ENCODE peak calls at places on chromosomes 2 and 18, in four cellular contexts. F is AG10803, U is right lobe of liver, H is tibial nerve. O is an unnamed sample.
A peak's percentile ranks its signal among the peaks of the same experiment; 100 is the strongest.

GRCh38 chr2:236163483-236164200 is 4.5 kb downstream of the GBX2 start:
- DNase-seq in F (no peak), U (no peak), H (no peak), O (no peak)

GRCh38 chr2:33409417-33409955 is 67.0 kb upstream of the RASGRP3 start:
- DNase-seq in F (no peak), H (no peak), U (no peak), O (no peak)

GRCh38 chr2:127661072-127661618 is 14.2 kb downstream of the LIMS2 start:
- DNase-seq in U (no peak), F (no peak), H (no peak), O (peak; percentile 76)

GRCh38 chr2:128402921-128403670 is 84.4 kb upstream of the HS6ST1 start:
- DNase-seq in H (no peak), U (no peak), F (no peak), O (no peak)

GRCh38 chr2:6181525-6182270 is 489.5 kb downstream of the SOX11 start:
- DNase-seq in F (peak; percentile 59), U (no peak), H (no peak), O (peak; percentile 1)

GRCh38 chr2:48423376-48423775 is 106.6 kb upstream of the STON1 start:
- DNase-seq in H (no peak), U (no peak), F (peak; percentile 77), O (peak; percentile 76)

GRCh38 chr2:191835539-191836350 is 11.1 kb downstream of the CAVIN2 start:
- DNase-seq in U (no peak), F (no peak), H (no peak), O (no peak)

GRCh38 chr2:54042908-54043620 is 72.3 kb upstream of the PSME4 start:
- DNase-seq in H (no peak), U (no peak), F (no peak), O (no peak)

GRCh38 chr2:197996583-197996982 is 192.2 kb downstream of the PLCL1 start:
- DNase-seq in H (no peak), F (no peak), U (no peak), O (no peak)
- H3K4me3 ChIP-seq in H (no peak overlapping the region), F (no peak overlapping the region), U (no peak overlapping the region), O (no peak overlapping the region)

DNA sequence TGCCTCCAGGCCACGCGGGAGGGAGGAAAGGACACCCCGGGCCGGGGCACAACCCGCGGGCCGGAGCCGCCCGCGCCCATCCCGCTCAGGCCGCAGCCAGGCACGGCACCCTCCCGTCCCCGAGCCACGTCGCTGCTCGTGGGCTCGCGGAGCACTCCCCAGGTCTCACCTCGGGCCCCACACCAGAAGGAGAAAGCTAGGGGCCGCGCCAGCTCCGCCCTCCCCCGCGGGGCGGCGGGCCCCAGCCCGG is 614 bp downstream of the HDLBP start:
- DNase-seq in U (no peak), H (no peak), F (no peak), O (no peak)
- TF ChIP-seq CTCF in U (no peak), H (no peak), F (no peak), O (no peak)

GRCh38 chr2:85580206-85580605 is 2.8 kb downstream of the VAMP8 start:
- DNase-seq in F (no peak), U (no peak), H (no peak), O (no peak)

GRCh38 chr2:85578243-85579180 is 1.1 kb downstream of the VAMP8 start:
- DNase-seq in U (peak; percentile 71), F (no peak), H (no peak), O (no peak)

GRCh38 chr2:85577063-85577385 is 362 bp upstream of the VAMP8 start:
- DNase-seq in U (no peak), F (no peak), H (no peak), O (no peak)

GRCh38 chr2:85577386-85578242 is at the start of gene VAMP8:
- DNase-seq in U (peak; percentile 77), H (no peak), F (no peak), O (no peak)

DNA sequence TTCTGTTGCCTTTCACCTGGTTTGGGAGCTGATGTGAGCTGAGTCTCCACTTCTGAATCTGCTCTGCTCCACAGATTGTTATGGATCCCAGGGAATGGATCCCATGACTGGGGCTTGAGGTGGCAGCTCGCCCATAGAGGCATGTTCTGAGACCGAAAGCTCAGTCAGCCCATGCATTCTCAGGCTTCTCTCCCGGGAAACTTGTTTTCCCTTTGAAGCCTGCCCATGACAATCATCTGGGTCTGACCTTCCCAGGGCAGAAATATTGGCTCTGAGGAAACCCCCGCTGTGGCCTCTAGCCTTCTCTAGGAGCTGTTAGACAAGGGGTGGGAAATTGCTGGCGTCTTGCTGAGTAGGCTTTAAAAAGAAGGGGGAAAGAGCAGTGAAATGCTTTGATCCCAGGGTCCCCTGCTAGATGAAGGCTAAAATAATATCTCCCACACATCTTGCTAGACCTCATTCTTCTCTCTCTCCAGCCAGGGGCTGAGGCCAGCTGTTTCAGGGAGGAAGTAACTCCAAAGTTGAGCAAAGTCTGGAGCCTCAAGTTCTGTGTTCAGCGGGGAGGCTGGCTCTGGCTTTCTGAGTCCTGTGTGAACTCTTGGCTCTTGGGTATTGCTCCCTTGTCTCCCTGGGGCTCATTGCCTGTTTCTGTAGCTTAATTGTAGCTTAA is 2.0 kb downstream of the VAMP8 start:
- DNase-seq in F (no peak), H (no peak), U (no peak), O (no peak)
- H3K4me3 ChIP-seq in F (no peak overlapping the region), H (no peak overlapping the region), U (peak overlapping the region; percentile 2), O (no peak overlapping the region)

GRCh38 chr18:63119647-63120046 is 199.9 kb downstream of the BCL2 start:
- DNase-seq in F (peak; percentile 34), U (no peak), H (no peak), O (peak; percentile 28)
- TF ChIP-seq CTCF in F (peak; percentile 56), U (peak; percentile 64), H (peak; percentile 51), O (peak; percentile 34)

DNA sequence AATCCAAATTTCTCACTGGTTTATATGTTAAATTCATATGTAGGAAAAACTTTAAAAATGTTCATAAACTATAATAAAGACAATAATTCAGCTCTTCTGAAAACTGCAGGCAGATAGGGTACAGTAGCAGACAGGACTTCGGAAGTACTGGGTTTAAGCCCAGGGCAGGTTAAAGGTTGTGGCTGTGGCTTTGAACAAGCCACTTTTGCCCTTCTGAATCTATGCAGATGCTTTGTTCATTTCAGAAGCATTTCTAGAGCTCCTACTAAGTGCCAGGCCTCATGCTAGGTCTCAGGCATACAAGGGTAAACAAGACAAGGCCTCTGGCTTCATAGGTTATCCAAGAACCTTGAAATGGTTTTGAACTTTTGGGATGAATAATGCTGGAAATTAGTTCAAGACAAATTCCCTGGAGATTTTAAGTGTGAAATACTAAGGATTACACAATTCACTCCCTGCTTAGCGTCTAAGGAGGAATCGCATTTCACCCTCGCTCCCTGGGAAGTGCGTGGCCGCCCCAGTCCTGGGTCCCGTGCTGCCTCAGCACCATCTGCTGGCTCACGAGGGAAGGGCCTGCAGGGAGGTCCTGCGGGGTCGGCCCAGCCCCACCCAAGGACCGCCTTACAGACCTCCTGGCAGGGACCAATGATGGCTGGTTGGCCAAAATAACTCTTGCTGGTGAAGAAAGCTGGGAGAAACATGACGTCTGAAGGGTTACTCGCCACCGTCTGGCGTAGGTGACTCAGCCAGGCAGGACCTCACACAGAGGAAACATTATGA is 67.7 kb upstream of the L3MBTL4 start:
- DNase-seq in F (peak; percentile 77), H (peak; percentile 45), U (peak; percentile 77), O (peak; percentile 27)
- H3K4me3 ChIP-seq in F (no peak overlapping the region), H (no peak overlapping the region), U (no peak overlapping the region), O (no peak overlapping the region)

DNA sequence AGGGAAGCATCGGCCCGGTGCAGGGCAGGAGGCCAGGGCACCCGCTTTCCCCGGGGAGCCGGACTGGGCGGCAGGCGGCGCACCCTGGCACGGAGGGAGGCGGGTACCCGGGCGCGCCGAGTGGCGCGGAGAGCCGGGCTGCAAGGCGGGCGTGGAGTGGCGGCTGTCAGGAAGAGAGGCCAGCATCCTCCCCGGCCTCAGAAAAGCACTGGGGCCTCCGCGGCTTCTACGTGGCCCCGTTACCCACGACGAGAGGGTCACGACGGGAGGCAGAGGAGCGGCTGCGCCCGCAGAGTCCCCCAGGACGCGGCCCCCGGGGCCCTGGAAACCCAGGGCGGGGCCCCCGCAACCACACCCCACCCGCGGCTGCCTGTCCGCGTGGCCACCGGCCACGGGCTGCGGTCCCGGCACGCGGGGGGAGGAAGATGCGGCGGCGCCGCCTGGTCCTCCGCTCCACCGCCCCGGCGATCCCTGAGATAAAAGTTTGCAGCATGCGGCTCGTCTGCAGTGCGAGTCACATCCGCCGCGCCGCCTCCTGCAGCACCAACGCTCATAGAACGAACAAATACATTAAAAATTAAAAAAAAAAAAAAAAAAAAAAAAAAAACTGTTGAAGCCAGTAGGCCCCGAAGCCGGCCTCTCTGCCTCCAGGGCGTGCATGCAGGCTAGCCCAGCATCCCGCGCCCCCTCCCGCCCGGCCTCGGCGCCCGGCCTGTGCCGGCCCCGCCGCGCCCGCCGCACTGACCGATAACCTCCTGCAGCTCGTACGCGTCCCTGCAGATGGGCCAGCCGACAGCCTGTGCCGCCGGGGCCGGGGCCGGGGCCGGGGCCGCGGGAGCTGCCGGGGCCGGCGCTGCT is 683 bp downstream of the STK39 start:
- DNase-seq in U (peak; percentile 77), F (peak; percentile 61), H (peak; percentile 36), O (peak; percentile 59)
- TF ChIP-seq CTCF in U (peak; percentile 40), F (peak; percentile 24), H (peak; percentile 11), O (peak; percentile 2)

GRCh38 chr2:65142515-65142914 is 12.6 kb upstream of the RAB1A start:
- DNase-seq in U (no peak), F (no peak), H (no peak), O (no peak)

GRCh38 chr2:65136253-65136652 is 6.3 kb upstream of the RAB1A start:
- DNase-seq in H (no peak), U (no peak), F (no peak), O (no peak)

GRCh38 chr2:65133626-65134025 is 3.7 kb upstream of the RAB1A start:
- DNase-seq in H (no peak), U (no peak), F (no peak), O (no peak)

GRCh38 chr2:65134158-65134557 is 4.3 kb upstream of the RAB1A start:
- DNase-seq in F (no peak), U (no peak), H (no peak), O (no peak)

GRCh38 chr2:65137197-65137780 is 7.4 kb upstream of the RAB1A start:
- DNase-seq in F (no peak), H (no peak), U (no peak), O (no peak)
- H3K4me3 ChIP-seq in F (no peak overlapping the region), H (no peak overlapping the region), U (no peak overlapping the region), O (no peak overlapping the region)

DNA sequence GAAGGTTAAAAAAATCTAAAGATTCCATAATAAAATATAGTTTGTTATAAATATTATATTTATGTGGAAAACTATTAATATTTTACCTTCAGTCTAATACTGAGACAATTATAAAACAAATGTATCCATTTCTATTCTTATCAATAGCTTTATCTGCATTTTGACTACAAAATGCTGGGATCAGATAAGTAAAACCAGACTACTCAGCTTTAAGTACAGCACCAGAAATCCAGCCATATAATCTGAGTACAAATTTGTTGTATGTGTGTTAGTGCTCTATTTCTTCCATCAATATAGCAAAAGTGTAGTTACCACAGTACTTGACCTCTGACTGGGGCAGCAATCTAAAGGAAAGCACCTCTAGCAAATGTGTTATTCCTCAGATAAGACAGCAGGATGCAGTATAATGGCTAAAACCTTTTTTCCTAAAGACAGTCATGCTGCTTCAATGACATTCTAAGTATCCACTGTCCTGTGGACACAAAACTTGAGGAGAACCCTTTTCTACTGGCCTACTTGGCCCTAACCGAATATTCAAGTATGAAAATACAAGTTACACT is 68.1 kb downstream of the OLA1 start:
- DNase-seq in H (no peak), U (no peak), F (peak; percentile 6), O (peak; percentile 4)
- TF ChIP-seq CTCF in H (no peak), U (no peak), F (no peak), O (peak; percentile 10)

O was measured in fibroblast of the aortic adventitia.